ENCODE peak calls at places on chromosomes 13 and 19, in ten cellular contexts. One of them, this sample, is unnamed.

GRCh38 chr19:19113040-19113541 is 25.2 kb downstream of the TMEM161A start:
- DNase-seq in colonic mucosa: no peak
- DNase-seq in A549: peak
- DNase-seq in fibroblast of lung: peak
- DNase-seq in RWPE2: no peak
- DNase-seq in tibial nerve: no peak
- DNase-seq in fibroblast of the aortic adventitia: peak
- DNase-seq in fibroblast of pulmonary artery: peak
- DNase-seq in neural progenitor cell: peak
- DNase-seq in choroid plexus epithelial cell: peak
- DNase-seq in this sample: peak

GRCh38 chr13:44425815-44426078 is 52.1 kb downstream of the SERP2 start:
- DNase-seq in fibroblast of the aortic adventitia: no peak
- DNase-seq in choroid plexus epithelial cell: no peak
- DNase-seq in fibroblast of lung: no peak
- DNase-seq in colonic mucosa: no peak
- DNase-seq in A549: no peak
- DNase-seq in tibial nerve: no peak
- DNase-seq in fibroblast of pulmonary artery: no peak
- DNase-seq in RWPE2: no peak
- DNase-seq in neural progenitor cell: no peak
- DNase-seq in this sample: no peak

GRCh38 chr19:30784850-30785459 is 412.8 kb downstream of the ZNF536 start:
- DNase-seq in neural progenitor cell: peak
- DNase-seq in tibial nerve: peak
- DNase-seq in fibroblast of lung: peak
- DNase-seq in fibroblast of pulmonary artery: peak
- DNase-seq in fibroblast of the aortic adventitia: peak
- DNase-seq in RWPE2: no peak
- DNase-seq in colonic mucosa: peak
- DNase-seq in A549: peak
- DNase-seq in choroid plexus epithelial cell: peak
- DNase-seq in this sample: no peak

GRCh38 chr13:50712469-50712868 is 131.0 kb downstream of the DLEU7 start:
- DNase-seq in tibial nerve: no peak
- DNase-seq in fibroblast of lung: peak
- DNase-seq in neural progenitor cell: no peak
- DNase-seq in A549: no peak
- DNase-seq in choroid plexus epithelial cell: peak
- DNase-seq in fibroblast of pulmonary artery: no peak
- DNase-seq in RWPE2: no peak
- DNase-seq in fibroblast of the aortic adventitia: no peak
- DNase-seq in colonic mucosa: no peak
- DNase-seq in this sample: no peak

GRCh38 chr13:72643339-72643989 is 84.0 kb downstream of the MZT1 start:
- DNase-seq in fibroblast of lung: peak
- DNase-seq in A549: peak
- DNase-seq in colonic mucosa: peak
- DNase-seq in fibroblast of the aortic adventitia: peak
- DNase-seq in neural progenitor cell: peak
- DNase-seq in tibial nerve: peak
- DNase-seq in RWPE2: peak
- DNase-seq in choroid plexus epithelial cell: peak
- DNase-seq in fibroblast of pulmonary artery: peak
- DNase-seq in this sample: peak

GRCh38 chr19:33397536-33398360 is 24.2 kb downstream of the CEBPG start:
- DNase-seq in fibroblast of the aortic adventitia: no peak
- DNase-seq in fibroblast of lung: no peak
- DNase-seq in RWPE2: peak
- DNase-seq in colonic mucosa: no peak
- DNase-seq in tibial nerve: peak
- DNase-seq in A549: no peak
- DNase-seq in choroid plexus epithelial cell: peak
- DNase-seq in fibroblast of pulmonary artery: no peak
- DNase-seq in neural progenitor cell: peak
- DNase-seq in this sample: no peak

GRCh38 chr13:50512602-50513527 is 330.6 kb downstream of the DLEU7 start:
- DNase-seq in fibroblast of pulmonary artery: peak
- DNase-seq in colonic mucosa: peak
- DNase-seq in RWPE2: no peak
- DNase-seq in neural progenitor cell: peak
- DNase-seq in A549: no peak
- DNase-seq in fibroblast of lung: peak
- DNase-seq in choroid plexus epithelial cell: peak
- DNase-seq in fibroblast of the aortic adventitia: peak
- DNase-seq in tibial nerve: peak
- DNase-seq in this sample: peak

GRCh38 chr13:46041335-46041934 is 11.1 kb downstream of the ZC3H13 start:
- DNase-seq in colonic mucosa: no peak
- DNase-seq in choroid plexus epithelial cell: peak
- DNase-seq in tibial nerve: no peak
- DNase-seq in fibroblast of lung: peak
- DNase-seq in fibroblast of the aortic adventitia: peak
- DNase-seq in A549: no peak
- DNase-seq in fibroblast of pulmonary artery: peak
- DNase-seq in RWPE2: no peak
- DNase-seq in neural progenitor cell: no peak
- DNase-seq in this sample: peak

GRCh38 chr19:10230155-10230903 is 802 bp downstream of the S1PR2 start:
- DNase-seq in RWPE2: no peak
- DNase-seq in colonic mucosa: peak
- DNase-seq in choroid plexus epithelial cell: peak
- DNase-seq in tibial nerve: peak
- DNase-seq in fibroblast of pulmonary artery: peak
- DNase-seq in fibroblast of the aortic adventitia: peak
- DNase-seq in A549: no peak
- DNase-seq in neural progenitor cell: peak
- DNase-seq in fibroblast of lung: peak
- DNase-seq in this sample: no peak

GRCh38 chr19:35224681-35225604 is 3.6 kb downstream of the FAM187B start:
- DNase-seq in fibroblast of pulmonary artery: no peak
- DNase-seq in A549: no peak
- DNase-seq in tibial nerve: no peak
- DNase-seq in fibroblast of the aortic adventitia: no peak
- DNase-seq in colonic mucosa: peak
- DNase-seq in choroid plexus epithelial cell: no peak
- DNase-seq in RWPE2: no peak
- DNase-seq in neural progenitor cell: no peak
- DNase-seq in fibroblast of lung: no peak
- DNase-seq in this sample: no peak

GRCh38 chr19:1315470-1316166 is 29.9 kb downstream of the EFNA2 start:
- DNase-seq in neural progenitor cell: peak
- DNase-seq in fibroblast of pulmonary artery: peak
- DNase-seq in choroid plexus epithelial cell: peak
- DNase-seq in A549: peak
- DNase-seq in colonic mucosa: peak
- DNase-seq in tibial nerve: no peak
- DNase-seq in RWPE2: no peak
- DNase-seq in fibroblast of the aortic adventitia: peak
- DNase-seq in fibroblast of lung: peak
- DNase-seq in this sample: peak

GRCh38 chr13:50412046-50412617 is 396.9 kb downstream of the KCNRG start:
- DNase-seq in fibroblast of lung: peak
- DNase-seq in fibroblast of the aortic adventitia: no peak
- DNase-seq in A549: no peak
- DNase-seq in RWPE2: no peak
- DNase-seq in fibroblast of pulmonary artery: no peak
- DNase-seq in colonic mucosa: no peak
- DNase-seq in neural progenitor cell: no peak
- DNase-seq in tibial nerve: no peak
- DNase-seq in choroid plexus epithelial cell: no peak
- DNase-seq in this sample: peak

GRCh38 chr13:108629353-108629752 is at the start of gene MYO16:
- DNase-seq in fibroblast of pulmonary artery: no peak
- DNase-seq in fibroblast of lung: no peak
- DNase-seq in tibial nerve: no peak
- DNase-seq in RWPE2: no peak
- DNase-seq in choroid plexus epithelial cell: no peak
- DNase-seq in neural progenitor cell: peak
- DNase-seq in A549: no peak
- DNase-seq in fibroblast of the aortic adventitia: no peak
- DNase-seq in colonic mucosa: no peak
- DNase-seq in this sample: no peak

GRCh38 chr19:1568320-1569019 is at the start of gene MEX3D:
- DNase-seq in colonic mucosa: peak
- DNase-seq in fibroblast of pulmonary artery: peak
- DNase-seq in fibroblast of lung: peak
- DNase-seq in fibroblast of the aortic adventitia: peak
- DNase-seq in A549: peak
- DNase-seq in choroid plexus epithelial cell: peak
- DNase-seq in RWPE2: no peak
- DNase-seq in neural progenitor cell: peak
- DNase-seq in tibial nerve: peak
- DNase-seq in this sample: peak

GRCh38 chr13:47594833-47595232 is 406.2 kb downstream of the SUCLA2 start:
- DNase-seq in neural progenitor cell: peak
- DNase-seq in colonic mucosa: no peak
- DNase-seq in fibroblast of the aortic adventitia: no peak
- DNase-seq in fibroblast of pulmonary artery: peak
- DNase-seq in RWPE2: no peak
- DNase-seq in tibial nerve: no peak
- DNase-seq in choroid plexus epithelial cell: peak
- DNase-seq in fibroblast of lung: peak
- DNase-seq in A549: peak
- DNase-seq in this sample: no peak

GRCh38 chr13:113273856-113274590 is 23.0 kb upstream of the LAMP1 start:
- DNase-seq in tibial nerve: no peak
- DNase-seq in choroid plexus epithelial cell: peak
- DNase-seq in fibroblast of pulmonary artery: peak
- DNase-seq in fibroblast of the aortic adventitia: peak
- DNase-seq in neural progenitor cell: no peak
- DNase-seq in colonic mucosa: no peak
- DNase-seq in RWPE2: no peak
- DNase-seq in fibroblast of lung: peak
- DNase-seq in A549: no peak
- DNase-seq in this sample: peak

GRCh38 chr19:29268721-29269483 is 56.0 kb upstream of the UQCRFS1 start:
- DNase-seq in colonic mucosa: no peak
- DNase-seq in A549: no peak
- DNase-seq in neural progenitor cell: no peak
- DNase-seq in fibroblast of lung: no peak
- DNase-seq in choroid plexus epithelial cell: no peak
- DNase-seq in tibial nerve: no peak
- DNase-seq in fibroblast of the aortic adventitia: no peak
- DNase-seq in RWPE2: no peak
- DNase-seq in fibroblast of pulmonary artery: no peak
- DNase-seq in this sample: no peak

DNA sequence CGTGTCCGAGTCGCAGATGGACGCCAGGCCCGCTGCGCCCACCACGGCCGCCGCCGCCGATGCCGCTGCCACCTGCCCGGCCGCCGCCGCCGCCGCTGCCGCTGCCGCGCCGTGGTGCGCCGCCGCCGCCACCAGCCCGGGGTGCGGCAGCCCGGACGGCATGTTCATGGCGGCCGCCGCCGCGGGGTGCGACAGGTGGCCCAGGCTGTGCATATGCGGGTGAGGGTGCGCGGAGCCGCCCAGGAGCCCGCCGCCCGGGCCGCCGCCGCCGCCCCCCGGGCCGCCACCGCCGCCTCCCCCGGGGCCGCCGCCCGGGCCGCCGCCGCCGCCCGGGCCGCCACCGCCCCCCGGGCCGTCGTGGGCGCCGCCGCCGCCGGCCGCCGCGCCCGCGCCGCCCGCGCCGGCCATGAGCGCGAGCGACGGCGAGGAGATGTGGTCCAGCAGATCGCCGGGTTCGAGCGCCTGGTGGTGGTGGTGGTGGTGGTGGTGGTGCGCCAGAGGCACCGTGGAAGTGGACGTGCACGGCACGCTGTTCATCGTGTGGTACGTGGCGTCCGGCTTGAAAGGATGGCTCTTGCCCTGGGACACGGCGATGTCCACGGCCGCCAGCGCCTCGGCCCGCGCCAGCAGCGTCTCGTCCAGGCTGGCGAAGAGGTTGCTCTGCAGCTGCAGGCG is 1.3 kb downstream of the POU4F1 start:
- DNase-seq in choroid plexus epithelial cell: no peak
- DNase-seq in tibial nerve: no peak
- DNase-seq in A549: no peak
- DNase-seq in neural progenitor cell: no peak
- DNase-seq in fibroblast of lung: no peak
- DNase-seq in RWPE2: no peak
- DNase-seq in fibroblast of pulmonary artery: no peak
- DNase-seq in fibroblast of the aortic adventitia: no peak
- DNase-seq in colonic mucosa: no peak
- DNase-seq in this sample: no peak
- H3K4me3 ChIP-seq in choroid plexus epithelial cell: no peak
- H3K4me3 ChIP-seq in tibial nerve: peak
- H3K4me3 ChIP-seq in A549: no peak
- H3K4me3 ChIP-seq in neural progenitor cell: peak
- H3K4me3 ChIP-seq in fibroblast of lung: no peak
- H3K4me3 ChIP-seq in RWPE2: no peak
- H3K4me3 ChIP-seq in fibroblast of pulmonary artery: no peak
- H3K4me3 ChIP-seq in fibroblast of the aortic adventitia: no peak
- H3K4me3 ChIP-seq in colonic mucosa: peak
- H3K4me3 ChIP-seq in this sample: no peak

DNA sequence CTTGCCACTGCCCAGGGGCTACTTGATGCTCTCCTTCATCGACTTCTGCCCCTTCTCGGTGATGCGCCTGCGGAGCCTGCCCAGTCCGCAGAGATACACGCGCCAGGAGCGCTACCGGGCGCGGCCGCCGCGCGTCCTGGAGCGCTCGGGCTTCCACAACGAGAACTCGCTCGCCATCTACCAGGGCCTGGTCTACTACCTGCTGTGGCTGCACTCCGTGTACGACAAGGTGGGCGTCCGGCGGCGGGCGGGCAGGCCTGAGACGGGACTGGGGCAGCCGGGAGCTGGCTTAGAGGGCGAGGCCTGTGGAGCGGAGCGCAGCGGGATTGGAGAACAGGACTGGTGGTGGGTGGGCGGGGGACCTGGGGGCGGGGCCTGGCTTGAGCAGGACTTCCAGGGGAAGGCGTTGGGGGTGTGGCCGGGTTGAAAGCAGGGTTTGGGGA is 12.7 kb upstream of the PSMD8 start:
- DNase-seq in neural progenitor cell: peak
- DNase-seq in colonic mucosa: peak
- DNase-seq in fibroblast of lung: peak
- DNase-seq in RWPE2: peak
- DNase-seq in A549: peak
- DNase-seq in fibroblast of the aortic adventitia: peak
- DNase-seq in fibroblast of pulmonary artery: peak
- DNase-seq in tibial nerve: peak
- DNase-seq in choroid plexus epithelial cell: peak
- DNase-seq in this sample: peak
- TF ChIP-seq CTCF in neural progenitor cell: peak
- TF ChIP-seq CTCF in colonic mucosa: no peak
- TF ChIP-seq CTCF in fibroblast of lung: no peak
- TF ChIP-seq CTCF in RWPE2: no peak
- TF ChIP-seq CTCF in A549: no peak
- TF ChIP-seq CTCF in fibroblast of the aortic adventitia: peak
- TF ChIP-seq CTCF in fibroblast of pulmonary artery: no peak
- TF ChIP-seq CTCF in tibial nerve: no peak
- TF ChIP-seq CTCF in choroid plexus epithelial cell: peak
- TF ChIP-seq CTCF in this sample: peak

GRCh38 chr13:33800646-33801186 is 17.2 kb upstream of the RFC3 start:
- DNase-seq in colonic mucosa: no peak
- DNase-seq in fibroblast of the aortic adventitia: no peak
- DNase-seq in tibial nerve: no peak
- DNase-seq in RWPE2: no peak
- DNase-seq in choroid plexus epithelial cell: no peak
- DNase-seq in fibroblast of pulmonary artery: no peak
- DNase-seq in A549: no peak
- DNase-seq in neural progenitor cell: no peak
- DNase-seq in fibroblast of lung: peak
- DNase-seq in this sample: peak
- H3K4me3 ChIP-seq in colonic mucosa: no peak
- H3K4me3 ChIP-seq in fibroblast of the aortic adventitia: peak
- H3K4me3 ChIP-seq in tibial nerve: no peak
- H3K4me3 ChIP-seq in RWPE2: no peak
- H3K4me3 ChIP-seq in choroid plexus epithelial cell: peak
- H3K4me3 ChIP-seq in fibroblast of pulmonary artery: no peak
- H3K4me3 ChIP-seq in A549: no peak
- H3K4me3 ChIP-seq in neural progenitor cell: no peak
- H3K4me3 ChIP-seq in fibroblast of lung: no peak
- H3K4me3 ChIP-seq in this sample: no peak

GRCh38 chr19:37506387-37507166 is at the start of gene ZNF793:
- DNase-seq in choroid plexus epithelial cell: peak
- DNase-seq in RWPE2: peak
- DNase-seq in A549: peak
- DNase-seq in fibroblast of pulmonary artery: peak
- DNase-seq in colonic mucosa: peak
- DNase-seq in fibroblast of the aortic adventitia: peak
- DNase-seq in fibroblast of lung: peak
- DNase-seq in neural progenitor cell: peak
- DNase-seq in tibial nerve: peak
- DNase-seq in this sample: peak
- TF ChIP-seq CTCF in choroid plexus epithelial cell: no peak
- TF ChIP-seq CTCF in RWPE2: no peak
- TF ChIP-seq CTCF in A549: no peak
- TF ChIP-seq CTCF in fibroblast of pulmonary artery: no peak
- TF ChIP-seq CTCF in colonic mucosa: no peak
- TF ChIP-seq CTCF in fibroblast of the aortic adventitia: no peak
- TF ChIP-seq CTCF in fibroblast of lung: no peak
- TF ChIP-seq CTCF in neural progenitor cell: no peak
- TF ChIP-seq CTCF in tibial nerve: no peak
- TF ChIP-seq CTCF in this sample: no peak